ENCODE peak calls at places on chromosomes 12 and 14, in six cellular contexts. J is GM06990, A is vagina, V is WTC11, G is activated B cell treated with CpG ODN at 0.5 μM for 24 hours, K is fibroblast of mammary gland. O is an unnamed sample.

GRCh38 chr12:4787965-4788364 is 67.8 kb downstream of the GALNT8 start:
- DNase-seq in J (no peak), A (no peak), V (no peak), G (no peak), K (no peak), O (no peak)

GRCh38 chr12:43362910-43363694 is 188.9 kb downstream of the ADAMTS20 start:
- DNase-seq in J (no peak), A (no peak), V (no peak), G (no peak), K (peak), O (no peak)

GRCh38 chr14:94088516-94088915 is 7.4 kb downstream of the IFI27L1 start:
- DNase-seq in J (no peak), A (no peak), V (no peak), G (no peak), K (peak), O (no peak)

GRCh38 chr12:131824450-131824849 is 3.7 kb upstream of the MMP17 start:
- DNase-seq in J (no peak), A (no peak), V (no peak), G (no peak), K (no peak), O (no peak)

GRCh38 chr12:111984820-111985219 is 28.1 kb downstream of the TMEM116 start:
- DNase-seq in J (no peak), A (no peak), V (no peak), G (no peak), K (no peak), O (no peak)

GRCh38 chr12:19972325-19973288 is 395.7 kb upstream of the PDE3A start:
- DNase-seq in J (peak), A (no peak), V (no peak), G (no peak), K (peak), O (no peak)

GRCh38 chr12:58323676-58324075 is 382.3 kb downstream of the ATP23 start:
- DNase-seq in J (no peak), A (no peak), V (no peak), G (no peak), K (no peak), O (no peak)

GRCh38 chr12:26939192-26939832 is 1.0 kb downstream of the FGFR1OP2 start:
- DNase-seq in J (no peak), A (no peak), V (no peak), G (no peak), K (peak), O (no peak)

GRCh38 chr12:34394211-34395055 is 372.1 kb downstream of the ALG10 start:
- DNase-seq in J (no peak), A (peak), V (no peak), G (peak), K (no peak), O (no peak)

GRCh38 chr12:1591029-1591428 is 3.4 kb downstream of the FBXL14 start:
- DNase-seq in J (no peak), A (no peak), V (no peak), G (no peak), K (peak), O (no peak)

GRCh38 chr14:24734917-24735500 is 101.0 kb upstream of the GZMB start:
- DNase-seq in J (no peak), A (no peak), V (peak), G (no peak), K (peak), O (peak)

GRCh38 chr12:75759842-75760260 is 248.4 kb upstream of the KRR1 start:
- DNase-seq in J (peak), A (no peak), V (no peak), G (no peak), K (peak), O (no peak)

GRCh38 chr12:58741226-58741625 is 179.1 kb downstream of the LRIG3 start:
- DNase-seq in J (no peak), A (no peak), V (no peak), G (no peak), K (peak), O (no peak)

GRCh38 chr14:102592969-102593840 is 756 bp downstream of the RCOR1 start:
- DNase-seq in J (peak), A (no peak), V (peak), G (peak), K (peak), O (peak)

GRCh38 chr12:78157199-78157598 is 326.5 kb downstream of the NAV3 start:
- DNase-seq in J (no peak), A (no peak), V (no peak), G (no peak), K (peak), O (no peak)

GRCh38 chr12:97464241-97465011 is 1.8 kb downstream of the RMST start:
- DNase-seq in J (no peak), A (no peak), V (peak), G (no peak), K (no peak), O (peak)

GRCh38 chr12:116121453-116121871 is 156.0 kb downstream of the MED13L start:
- DNase-seq in J (no peak), A (no peak), V (no peak), G (no peak), K (peak), O (no peak)

GRCh38 chr12:45938566-45938965 is 51.8 kb downstream of the SCAF11 start:
- DNase-seq in J (no peak), A (no peak), V (no peak), G (no peak), K (peak), O (no peak)

DNA sequence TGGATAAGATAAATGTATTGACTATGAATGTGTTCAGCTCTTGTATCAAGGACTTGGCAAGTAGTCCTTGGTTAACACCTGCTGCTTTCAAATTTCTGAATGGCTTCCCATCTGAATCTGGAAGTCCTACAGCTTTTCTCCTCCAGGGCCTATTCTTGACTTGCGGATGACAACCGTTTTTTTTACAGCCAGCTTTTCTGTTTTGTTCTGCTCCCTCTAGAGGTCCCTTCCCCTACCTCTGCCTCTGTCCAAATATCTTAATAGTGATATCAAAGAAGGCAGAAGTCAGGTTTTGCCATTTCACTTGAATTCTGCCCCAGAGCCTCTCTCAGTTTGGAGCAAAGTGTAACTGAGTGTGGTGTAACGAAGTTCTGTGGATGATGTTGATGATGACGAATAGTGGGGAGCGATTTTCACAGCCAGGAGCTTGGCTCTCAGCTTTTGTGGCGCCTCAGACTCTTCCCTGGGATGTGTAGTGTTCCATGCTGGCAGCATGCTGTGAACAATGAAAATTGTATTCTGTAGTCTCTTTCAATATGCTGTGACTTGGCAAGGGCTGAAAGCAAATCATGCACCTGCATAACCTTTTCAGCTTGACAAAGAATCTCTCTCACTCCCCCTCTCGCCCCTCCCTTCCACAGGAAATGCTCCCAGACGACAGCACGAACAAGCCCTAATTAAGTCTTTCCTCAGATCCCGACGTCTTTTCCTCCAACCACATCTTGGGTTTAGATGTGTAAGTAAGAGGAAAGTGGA is 5.0 kb upstream of the SLC4A8 start:
- DNase-seq in J (no peak), A (no peak), V (no peak), G (no peak), K (no peak), O (no peak)
- TF ChIP-seq CTCF in J (no peak), A (no peak), V (no peak), G (no peak), K (no peak), O (peak)

GRCh38 chr14:39417014-39417413 is 15.2 kb downstream of the FBXO33 start:
- DNase-seq in J (no peak), A (no peak), V (peak), G (no peak), K (peak), O (no peak)
- TF ChIP-seq CTCF in J (no peak), A (no peak), V (peak), G (no peak), K (peak), O (no peak)

GRCh38 chr12:120534703-120535655 is 823 bp downstream of the RNF10 start:
- DNase-seq in J (peak), A (no peak), V (peak), G (no peak), K (peak), O (peak)
- TF ChIP-seq CTCF in J (peak), A (no peak), V (no peak), G (no peak), K (no peak), O (peak)

DNA sequence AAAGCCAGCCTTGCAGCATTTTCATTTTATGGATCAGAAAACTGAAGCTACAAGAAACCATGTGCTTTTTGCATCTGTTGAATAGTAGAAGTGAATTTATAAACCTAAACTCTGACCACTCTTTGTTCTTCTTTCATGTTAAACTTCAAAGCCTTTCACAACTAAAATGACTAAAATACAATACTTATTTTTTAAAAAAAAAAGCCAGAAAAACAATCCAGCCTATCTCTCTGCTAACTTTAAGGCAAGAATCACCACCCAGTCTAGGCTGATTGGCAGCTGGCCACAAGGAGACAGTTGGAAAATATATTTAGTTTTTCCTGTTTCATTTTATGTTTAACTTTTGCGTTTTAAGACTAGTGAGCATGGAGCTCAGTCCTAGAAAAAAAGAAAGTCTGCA is 233.6 kb upstream of the DAAM1 start:
- DNase-seq in J (no peak), A (no peak), V (no peak), G (no peak), K (no peak), O (no peak)
- TF ChIP-seq CTCF in J (no peak), A (no peak), V (no peak), G (no peak), K (no peak), O (no peak)

GRCh38 chr12:54136844-54137580 is 51.8 kb downstream of the SMUG1 start:
- DNase-seq in J (no peak), A (no peak), V (no peak), G (no peak), K (peak), O (no peak)
- TF ChIP-seq CTCF in J (no peak), A (no peak), V (no peak), G (no peak), K (peak), O (peak)

DNA sequence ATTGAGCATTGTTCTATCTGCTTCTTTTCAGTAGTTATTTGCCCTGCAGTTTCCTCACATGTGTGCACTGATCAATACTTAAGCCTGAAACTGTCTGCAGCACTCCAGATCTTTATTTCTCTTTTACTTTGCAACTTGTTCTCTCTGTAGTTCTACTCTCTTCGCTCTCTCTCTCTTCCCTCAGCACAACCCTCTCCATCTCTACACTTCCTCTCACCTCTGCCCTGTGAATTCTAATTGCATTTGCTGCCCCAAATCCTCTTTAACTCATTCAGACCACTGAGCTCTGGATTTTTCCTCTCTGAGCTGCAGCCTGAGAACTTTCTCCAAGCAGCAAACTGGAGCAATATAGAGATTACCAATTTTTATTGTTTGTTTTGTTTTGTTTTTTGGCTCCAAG is 1035.5 kb downstream of the FSCB start:
- DNase-seq in J (no peak), A (no peak), V (no peak), G (no peak), K (no peak), O (no peak)
- TF ChIP-seq CTCF in J (no peak), A (no peak), V (no peak), G (no peak), K (no peak), O (no peak)

GRCh38 chr14:83706555-83706954 is 1823.4 kb upstream of the FLRT2 start:
- DNase-seq in J (no peak), A (no peak), V (peak), G (no peak), K (no peak), O (no peak)

GRCh38 chr14:83707056-83707455 is 1822.9 kb upstream of the FLRT2 start:
- DNase-seq in J (no peak), A (no peak), V (no peak), G (no peak), K (no peak), O (no peak)

GRCh38 chr14:83702619-83703018 is 1827.3 kb upstream of the FLRT2 start:
- DNase-seq in J (no peak), A (no peak), V (no peak), G (no peak), K (no peak), O (no peak)
- TF ChIP-seq CTCF in J (no peak), A (no peak), V (no peak), G (no peak), K (no peak), O (no peak)

DNA sequence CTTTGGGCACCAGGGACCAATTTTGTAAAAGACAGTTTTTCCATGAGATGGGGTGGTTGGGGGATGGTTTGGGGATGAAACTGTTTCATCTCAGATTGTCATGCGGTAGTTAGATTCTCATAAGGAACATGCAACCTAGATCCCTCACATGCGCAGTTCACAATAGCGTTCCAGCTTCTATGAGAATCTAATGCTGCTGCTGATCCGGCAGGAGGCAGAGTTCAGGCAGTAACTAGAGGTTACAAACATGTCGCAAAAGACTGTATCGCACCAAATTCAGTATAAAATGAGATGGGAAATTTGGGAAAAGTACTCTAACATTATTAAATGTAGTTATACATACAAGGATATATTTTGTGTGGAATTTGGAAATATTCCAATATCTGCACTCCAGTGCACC is 213.2 kb upstream of the LRFN5 start:
- DNase-seq in J (no peak), A (no peak), V (no peak), G (no peak), K (no peak), O (no peak)
- TF ChIP-seq CTCF in J (no peak), A (no peak), V (no peak), G (no peak), K (no peak), O (no peak)

GRCh38 chr14:105282098-105282725 is 18.6 kb downstream of the BRF1 start:
- DNase-seq in J (no peak), A (no peak), V (no peak), G (no peak), K (no peak), O (no peak)
- TF ChIP-seq CTCF in J (no peak), A (no peak), V (no peak), G (no peak), K (no peak), O (peak)

O was measured in neural crest cell.